ENCODE peak calls at places on chromosomes 12 and 14, in ten cellular contexts. W is heart left ventricle; U is stimulated activated CD4-positive, alpha-beta T cell treated with anti-CD3 and anti-CD28 coated beads, Interleukin-1b, Interleukin-23, amount 100 ng/mL, for 1 hour; S is NCI-H524; E is kidney tubule cell; O is D341Med; Q is activated CD4-positive, alpha-beta T cell treated with anti-CD3 and anti-CD28 coated beads, Interleukin-2, amount 50 U/mL, for 1 hour; X is dermis blood vessel endothelial cell; T is kidney; J is activated CD8-positive, alpha-beta T cell treated with anti-CD3 and anti-CD28 coated beads, Interleukin-2, amount 10 ng/mL, durations not matched to agents 7 days and 5 days. I is an unnamed sample.
A peak's percentile ranks its signal among the peaks of the same experiment; 100 is the strongest.

GRCh38 chr14:87286191-87286590 is 706.8 kb downstream of the GALC start:
- DNase-seq in W (no peak), U (no peak), S (no peak), E (peak; percentile 23), O (no peak), Q (no peak), X (no peak), T (no peak), J (no peak), I (no peak)

GRCh38 chr12:79452906-79453305 is 237.9 kb downstream of the PAWR start:
- DNase-seq in W (no peak), U (no peak), S (no peak), E (no peak), O (no peak), Q (no peak), X (peak; percentile 4), T (no peak), J (no peak), I (no peak)

GRCh38 chr12:14283489-14284144 is 81.9 kb upstream of the ATF7IP start:
- DNase-seq in W (no peak), U (no peak), S (no peak), E (no peak), O (no peak), Q (no peak), X (no peak), T (no peak), J (no peak), I (no peak)

GRCh38 chr14:102095231-102095870 is 8.5 kb upstream of the HSP90AA1 start:
- DNase-seq in W (no peak), U (no peak), S (no peak), E (peak; percentile 26), O (no peak), Q (no peak), X (no peak), T (no peak), J (no peak), I (no peak)

GRCh38 chr14:36097356-36097755 is 79.2 kb downstream of the PTCSC3 start:
- DNase-seq in W (no peak), U (no peak), S (no peak), E (no peak), O (no peak), Q (no peak), X (no peak), T (no peak), J (no peak), I (no peak)

GRCh38 chr14:101025656-101026055 is 122.1 kb upstream of the RTL1 start:
- DNase-seq in W (no peak), U (no peak), S (no peak), E (no peak), O (no peak), Q (no peak), X (no peak), T (peak; percentile 35), J (no peak), I (no peak)

GRCh38 chr12:124786065-124786964 is 77.3 kb downstream of the SCARB1 start:
- DNase-seq in W (peak; percentile 87), U (no peak), S (no peak), E (peak; percentile 80), O (no peak), Q (no peak), X (peak; percentile 90), T (peak; percentile 92), J (no peak), I (no peak)

GRCh38 chr14:23068792-23069412 is 11.6 kb upstream of the CDH24 start:
- DNase-seq in W (peak; percentile 79), U (peak; percentile 49), S (no peak), E (peak; percentile 92), O (peak; percentile 86), Q (peak; percentile 65), X (peak; percentile 96), T (peak; percentile 67), J (peak; percentile 88), I (peak; percentile 82)

GRCh38 chr14:52279405-52279804 is 11.9 kb downstream of the PTGDR start:
- DNase-seq in W (peak; percentile 20), U (no peak), S (no peak), E (no peak), O (no peak), Q (no peak), X (peak; percentile 12), T (no peak), J (no peak), I (no peak)

GRCh38 chr12:27504506-27504905 is 19.5 kb upstream of the PPFIBP1 start:
- DNase-seq in W (no peak), U (no peak), S (no peak), E (peak; percentile 65), O (no peak), Q (no peak), X (peak; percentile 30), T (no peak), J (no peak), I (no peak)

GRCh38 chr12:85036241-85036707 is at the start of the genes LRRIQ1 and TSPAN19:
- DNase-seq in W (peak; percentile 54), U (no peak), S (peak; percentile 86), E (peak; percentile 93), O (peak; percentile 90), Q (peak; percentile 2), X (peak; percentile 88), T (peak; percentile 75), J (peak; percentile 48), I (no peak)

GRCh38 chr12:124651508-124652273 is 84.3 kb upstream of the NCOR2 start:
- DNase-seq in W (no peak), U (no peak), S (peak; percentile 30), E (no peak), O (no peak), Q (no peak), X (peak; percentile 66), T (peak; percentile 66), J (no peak), I (no peak)

GRCh38 chr12:24853588-24853987 is 95.3 kb downstream of the BCAT1 start:
- DNase-seq in W (no peak), U (no peak), S (no peak), E (peak; percentile 64), O (no peak), Q (no peak), X (peak; percentile 85), T (no peak), J (no peak), I (no peak)

GRCh38 chr14:24416254-24416931 is 13.1 kb downstream of the CBLN3 start:
- DNase-seq in W (no peak), U (no peak), S (no peak), E (no peak), O (no peak), Q (no peak), X (no peak), T (no peak), J (no peak), I (no peak)

GRCh38 chr12:63419119-63419518 is 249.2 kb downstream of the DPY19L2 start:
- DNase-seq in W (no peak), U (no peak), S (no peak), E (peak; percentile 81), O (no peak), Q (no peak), X (peak; percentile 26), T (no peak), J (no peak), I (no peak)

GRCh38 chr12:124523071-124523470 is 44.3 kb downstream of the NCOR2 start:
- DNase-seq in W (no peak), U (no peak), S (peak; percentile 84), E (no peak), O (no peak), Q (no peak), X (peak; percentile 53), T (no peak), J (no peak), I (no peak)

GRCh38 chr12:2795291-2796186 is 769 bp downstream of the FKBP4 start:
- DNase-seq in W (peak; percentile 87), U (peak; percentile 61), S (peak; percentile 12), E (peak; percentile 65), O (peak; percentile 93), Q (peak; percentile 65), X (peak; percentile 68), T (peak; percentile 92), J (peak; percentile 76), I (peak; percentile 73)

GRCh38 chr12:59973515-59973914 is 377.7 kb downstream of the SLC16A7 start:
- DNase-seq in W (no peak), U (no peak), S (no peak), E (peak; percentile 57), O (no peak), Q (no peak), X (peak; percentile 46), T (no peak), J (no peak), I (no peak)

GRCh38 chr12:133145981-133146380 is 15.6 kb downstream of the ZNF10 start:
- DNase-seq in W (no peak), U (no peak), S (no peak), E (no peak), O (no peak), Q (no peak), X (no peak), T (no peak), J (no peak), I (no peak)

GRCh38 chr14:35335388-35336092 is 43.4 kb downstream of the PSMA6 start:
- DNase-seq in W (peak; percentile 48), U (no peak), S (no peak), E (peak; percentile 82), O (no peak), Q (no peak), X (no peak), T (peak; percentile 76), J (no peak), I (no peak)